ENCODE peak calls at places on chromosome 4, in nine cellular contexts. B is testis, Q is astrocyte of the spinal cord, G is dorsolateral prefrontal cortex, R is HCT116, X is AG04450, A is adipocyte, V is K562, P is uterus. T is an unnamed sample.

GRCh38 chr4:74056114-74056857 is 17.8 kb upstream of the CXCL3 start:
- DNase-seq in R (peak; percentile 76), P (no peak), V (peak; percentile 69), A (peak; percentile 28), Q (peak; percentile 35), G (no peak), B (no peak), X (no peak), T (peak; percentile 83)

GRCh38 chr4:173420324-173420752 is 21.4 kb upstream of the SCRG1 start:
- DNase-seq in Q (peak; percentile 56), V (peak; percentile 18), B (no peak), G (no peak), A (peak; percentile 71), X (no peak), P (no peak), R (peak; percentile 12), T (peak; percentile 52)

GRCh38 chr4:107658400-107659326 is 61.4 kb downstream of the PAPSS1 start:
- DNase-seq in Q (no peak), B (no peak), X (no peak), P (no peak), A (no peak), R (no peak), V (no peak), G (no peak), T (no peak)

GRCh38 chr4:127549521-127549920 is 83.2 kb upstream of the INTU start:
- DNase-seq in P (no peak), X (no peak), A (no peak), R (no peak), B (no peak), G (no peak), V (no peak), Q (no peak), T (peak; percentile 2)

GRCh38 chr4:183987987-183988392 is 82.9 kb downstream of the STOX2 start:
- DNase-seq in B (peak; percentile 86), G (peak; percentile 87), P (peak; percentile 77), V (peak; percentile 16), X (peak; percentile 66), R (peak; percentile 68), Q (peak; percentile 92), A (peak; percentile 53), T (peak; percentile 95)

GRCh38 chr4:98151145-98151929 is 8.1 kb upstream of the STPG2 start:
- DNase-seq in A (no peak), P (no peak), X (no peak), B (no peak), R (no peak), V (no peak), G (no peak), Q (no peak), T (no peak)

GRCh38 chr4:176964116-176964691 is 171.5 kb upstream of the VEGFC start:
- DNase-seq in A (no peak), R (peak; percentile 16), X (no peak), Q (no peak), B (no peak), P (no peak), G (no peak), V (no peak), T (no peak)

GRCh38 chr4:95869961-95870500 is 30.1 kb downstream of the PDHA2 start:
- DNase-seq in A (no peak), G (no peak), P (no peak), V (no peak), B (no peak), Q (no peak), R (no peak), X (no peak), T (no peak)

GRCh38 chr4:139367421-139368090 is 65.3 kb upstream of the NDUFC1 start:
- DNase-seq in Q (peak; percentile 71), X (peak; percentile 20), A (peak; percentile 39), B (peak; percentile 46), P (no peak), R (no peak), G (no peak), V (no peak), T (peak; percentile 67)

GRCh38 chr4:77157859-77158486 is 966 bp downstream of the CCNG2 start:
- DNase-seq in X (peak; percentile 65), Q (peak; percentile 93), B (peak; percentile 91), P (peak; percentile 91), A (peak; percentile 96), G (peak; percentile 87), V (peak; percentile 84), R (peak; percentile 51), T (peak; percentile 93)

GRCh38 chr4:77158487-77158861 is 1.5 kb downstream of the CCNG2 start:
- DNase-seq in B (no peak), V (peak; percentile 22), A (peak; percentile 57), Q (no peak), R (no peak), X (no peak), P (peak; percentile 46), G (no peak), T (peak; percentile 69)

GRCh38 chr4:77156533-77156911 is 485 bp upstream of the CCNG2 start:
- DNase-seq in V (peak; percentile 96), A (peak; percentile 100), X (peak; percentile 99), G (peak; percentile 97), B (peak; percentile 98), Q (peak; percentile 100), R (peak; percentile 100), P (peak; percentile 98), T (peak; percentile 99)

GRCh38 chr4:77156912-77157858 is at the start of gene CCNG2:
- DNase-seq in G (peak; percentile 88), Q (peak; percentile 98), R (no peak), P (peak; percentile 91), X (peak; percentile 92), A (peak; percentile 97), B (peak; percentile 93), V (peak; percentile 77), T (peak; percentile 96)

DNA sequence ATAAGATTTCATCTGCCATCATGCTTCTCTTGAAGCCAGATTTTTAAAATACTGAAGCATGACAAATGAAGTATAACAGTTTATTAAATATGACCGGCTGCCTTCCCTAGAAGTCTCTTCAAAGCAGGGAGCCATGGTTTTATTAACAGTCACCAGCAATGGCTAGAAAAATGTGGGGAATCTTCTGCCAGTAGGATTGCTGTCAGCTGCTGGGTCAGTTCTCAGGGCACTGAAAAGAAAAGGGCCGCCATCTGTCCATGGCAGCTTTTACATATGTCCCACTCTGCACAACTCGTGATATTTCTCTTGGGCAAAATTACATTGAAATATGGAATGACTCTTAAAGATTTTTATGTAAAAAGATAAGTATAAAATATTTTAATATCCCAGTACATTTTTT is 2.8 kb downstream of the CCNG2 start:
- DNase-seq in P (no peak), X (no peak), V (no peak), B (no peak), A (peak; percentile 18), Q (no peak), G (no peak), R (no peak), T (no peak)
- H3K4me3 ChIP-seq in P (no peak overlapping the region), X (peak overlapping the region; percentile 23), V (no peak overlapping the region), B (no peak overlapping the region), A (peak overlapping the region; percentile 98), Q (no peak overlapping the region), G (peak overlapping the region; percentile 94), R (no peak overlapping the region), T (peak overlapping the region; percentile 99)

DNA sequence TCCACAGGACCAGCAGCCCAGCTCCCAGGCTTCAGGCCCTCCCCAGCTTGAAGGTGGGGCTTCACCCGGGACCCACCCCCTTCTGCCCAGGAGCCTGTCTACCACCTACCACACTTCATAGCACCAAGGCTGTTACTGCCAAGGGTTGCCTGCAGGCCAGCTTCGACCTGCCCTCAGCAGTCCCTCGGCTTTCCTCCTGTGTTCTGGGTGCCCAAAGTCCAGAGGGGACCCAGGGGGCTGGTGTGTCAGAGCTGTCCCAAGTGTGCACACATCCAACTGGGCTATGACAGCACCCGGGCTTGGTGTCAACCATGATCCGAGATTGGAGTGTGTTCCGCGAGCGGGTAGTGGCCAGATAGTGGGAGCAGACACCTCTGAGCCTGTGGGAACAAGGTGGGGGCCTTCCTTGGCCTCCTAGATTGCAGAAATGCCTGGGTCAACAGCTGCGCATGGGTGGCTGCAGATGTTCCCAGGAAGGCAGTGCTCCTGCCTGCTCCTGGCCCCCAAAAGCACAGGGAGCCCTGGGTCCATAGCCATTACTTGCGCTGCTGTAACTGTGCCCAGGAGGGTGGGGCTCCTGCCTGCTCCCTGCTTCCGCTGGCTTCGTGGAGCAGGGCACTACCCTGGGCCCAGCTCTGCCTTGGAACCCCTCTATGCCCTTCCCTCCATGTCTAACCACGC is 16.8 kb downstream of the SULT1B1 start:
- DNase-seq in V (no peak), A (no peak), R (no peak), Q (no peak), G (no peak), P (no peak), B (no peak), X (no peak), T (no peak)
- H3K4me3 ChIP-seq in V (no peak overlapping the region), A (no peak overlapping the region), R (no peak overlapping the region), Q (no peak overlapping the region), G (no peak overlapping the region), P (no peak overlapping the region), B (no peak overlapping the region), X (no peak overlapping the region), T (no peak overlapping the region)

GRCh38 chr4:83177182-83177581 is 62.7 kb upstream of the PLAC8 start:
- DNase-seq in G (no peak), X (no peak), Q (no peak), P (no peak), A (no peak), B (no peak), V (no peak), R (no peak), T (no peak)

GRCh38 chr4:83172371-83172770 is 57.8 kb upstream of the PLAC8 start:
- DNase-seq in P (no peak), Q (no peak), G (no peak), B (no peak), V (no peak), R (no peak), X (no peak), A (no peak), T (no peak)

GRCh38 chr4:83171640-83172039 is 57.1 kb upstream of the PLAC8 start:
- DNase-seq in B (no peak), R (no peak), G (no peak), A (no peak), P (no peak), V (no peak), X (no peak), Q (no peak), T (no peak)

GRCh38 chr4:83178029-83178428 is 63.5 kb upstream of the PLAC8 start:
- DNase-seq in P (no peak), R (no peak), X (no peak), Q (no peak), G (no peak), B (no peak), V (no peak), A (no peak), T (no peak)

GRCh38 chr4:83174844-83175414 is 60.4 kb upstream of the PLAC8 start:
- DNase-seq in G (no peak), Q (no peak), A (no peak), B (no peak), X (no peak), V (no peak), R (no peak), P (no peak), T (no peak)
- H3K4me3 ChIP-seq in G (no peak overlapping the region), Q (no peak overlapping the region), A (no peak overlapping the region), B (no peak overlapping the region), X (no peak overlapping the region), V (no peak overlapping the region), R (no peak overlapping the region), P (no peak overlapping the region), T (no peak overlapping the region)

DNA sequence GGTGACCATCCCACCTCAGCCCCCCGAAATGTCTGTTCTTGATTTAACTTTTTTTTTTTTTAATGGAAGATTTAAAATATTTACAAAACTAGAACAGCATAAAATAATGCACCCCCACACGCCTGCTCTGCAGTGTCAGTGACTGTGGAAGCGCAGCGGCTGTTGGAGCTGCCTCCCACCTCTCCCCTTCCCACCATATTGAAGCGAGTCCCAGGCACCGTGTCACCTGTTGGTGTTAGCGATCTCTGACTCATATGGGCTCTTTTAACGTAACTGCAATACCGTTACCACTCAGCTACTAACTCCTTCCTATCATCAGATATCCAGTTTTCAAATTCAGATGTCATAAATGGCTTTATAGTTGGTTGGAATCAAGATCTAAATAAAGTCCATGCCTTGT is 17.1 kb upstream of the TADA2B start:
- DNase-seq in G (no peak), Q (no peak), X (no peak), B (no peak), R (no peak), P (no peak), A (no peak), V (no peak), T (no peak)
- H3K4me3 ChIP-seq in G (no peak overlapping the region), Q (no peak overlapping the region), X (no peak overlapping the region), B (no peak overlapping the region), R (no peak overlapping the region), P (no peak overlapping the region), A (no peak overlapping the region), V (no peak overlapping the region), T (no peak overlapping the region)